ENCODE peak calls at places on chromosome 15, in four cellular contexts. F is esophagus muscularis mucosa, K is spleen, R is HCT116. A is an unnamed sample.

GRCh38 chr15:64703632-64703959 is 71.8 kb downstream of the RBPMS2 start:
- DNase-seq in F (no peak), K (peak), R (no peak), A (no peak)

GRCh38 chr15:65970937-65971740 is 101.8 kb downstream of the RAB11A start:
- DNase-seq in F (no peak), K (no peak), R (no peak), A (no peak)

GRCh38 chr15:41969851-41970431 is 2.4 kb downstream of the EHD4 start:
- DNase-seq in F (no peak), K (peak), R (no peak), A (peak)

GRCh38 chr15:70035719-70036077 is 62.0 kb downstream of the TLE3 start:
- DNase-seq in F (no peak), K (peak), R (no peak), A (peak)

GRCh38 chr15:95446854-95447253 is 883.6 kb upstream of the NR2F2 start:
- DNase-seq in F (no peak), K (no peak), R (no peak), A (no peak)

GRCh38 chr15:71153823-71154524 is 38.7 kb downstream of the THSD4 start:
- DNase-seq in F (peak), K (no peak), R (no peak), A (no peak)

GRCh38 chr15:37102315-37103021 is 2.1 kb upstream of the MEIS2 start:
- DNase-seq in F (no peak), K (peak), R (no peak), A (no peak)

GRCh38 chr15:97420116-97420515 is 540.4 kb upstream of the ARRDC4 start:
- DNase-seq in F (no peak), K (no peak), R (no peak), A (no peak)

GRCh38 chr15:77144492-77145070 is 73.7 kb upstream of the TSPAN3 start:
- DNase-seq in F (no peak), K (no peak), R (no peak), A (no peak)

GRCh38 chr15:89016549-89017041 is 71.7 kb upstream of the ABHD2 start:
- DNase-seq in F (no peak), K (no peak), R (peak), A (no peak)

GRCh38 chr15:25930931-25931330 is 67.8 kb upstream of the ATP10A start:
- DNase-seq in F (no peak), K (no peak), R (no peak), A (no peak)

GRCh38 chr15:98164573-98164972 is 204.1 kb downstream of the ARRDC4 start:
- DNase-seq in F (no peak), K (no peak), R (no peak), A (no peak)

GRCh38 chr15:49370782-49371181 is 52.3 kb upstream of the FGF7 start:
- DNase-seq in F (no peak), K (no peak), R (peak), A (no peak)

GRCh38 chr15:37921527-37922385 is 12.7 kb upstream of the TMCO5A start:
- DNase-seq in F (no peak), K (no peak), R (no peak), A (no peak)

GRCh38 chr15:95298729-95299128 is 1031.8 kb upstream of the NR2F2 start:
- DNase-seq in F (no peak), K (no peak), R (no peak), A (no peak)

GRCh38 chr15:101068961-101069734 is 150.0 kb downstream of the LRRK1 start:
- DNase-seq in F (no peak), K (peak), R (no peak), A (no peak)

GRCh38 chr15:85825118-85825517 is 30.4 kb upstream of the KLHL25 start:
- DNase-seq in F (no peak), K (no peak), R (no peak), A (peak)

GRCh38 chr15:96306321-96306720 is 24.2 kb upstream of the NR2F2 start:
- DNase-seq in F (no peak), K (no peak), R (no peak), A (no peak)

GRCh38 chr15:92869263-92869940 is 30.7 kb upstream of the CHD2 start:
- DNase-seq in F (no peak), K (no peak), R (no peak), A (no peak)
- H3K27ac ChIP-seq in F (peak), K (no peak), R (no peak), A (peak)

GRCh38 chr15:40357723-40358491 is at the start of gene DISP2:
- DNase-seq in F (peak), K (peak), R (peak), A (peak)
- TF ChIP-seq POLR2A in F (no peak), K (no peak), R (no peak), A (peak)

GRCh38 chr15:81856627-81857026 is 189.2 kb downstream of the MEX3B start:
- DNase-seq in F (peak), K (no peak), R (no peak), A (no peak)
- TF ChIP-seq POLR2AphosphoS5 in F (no peak), K (no peak), R (no peak), A (no peak)

DNA sequence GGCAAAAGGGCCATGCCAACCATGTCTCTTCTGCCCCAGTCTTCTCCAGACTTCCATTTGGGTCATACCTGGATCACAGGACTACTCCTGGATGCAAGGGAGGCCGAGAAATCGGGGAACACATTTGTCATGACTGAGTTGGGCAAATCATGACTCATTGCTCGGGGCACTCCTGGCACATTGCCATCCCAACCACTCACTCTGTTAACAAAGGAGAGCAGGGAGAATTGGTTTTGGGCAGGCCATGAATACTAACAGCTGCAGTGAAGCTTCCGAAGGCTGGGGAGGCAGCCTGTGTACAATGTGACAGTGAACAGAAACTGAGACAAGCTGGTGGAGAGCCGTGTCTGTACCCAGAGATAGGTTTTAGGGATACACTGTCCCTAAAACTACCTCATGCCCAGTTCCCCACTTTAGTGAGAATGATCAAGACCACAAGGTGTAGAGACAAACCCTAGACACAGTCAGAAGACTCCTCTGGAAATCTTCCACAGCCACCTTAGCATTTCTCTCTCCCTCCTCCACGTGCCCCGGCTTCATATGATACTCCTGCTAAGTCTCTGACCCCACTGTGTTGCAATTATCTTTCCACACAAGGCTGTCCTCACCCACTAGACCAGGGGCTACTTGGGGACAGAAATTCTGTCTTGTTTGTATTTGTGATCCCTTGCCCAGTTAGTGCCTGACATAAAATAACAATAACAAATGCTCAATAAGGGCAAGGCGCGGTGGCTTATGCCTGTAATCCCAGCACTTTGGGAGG is 10.5 kb upstream of the BUB1B start:
- DNase-seq in F (peak), K (no peak), R (peak), A (peak)
- H3K27ac ChIP-seq in F (no peak), K (no peak), R (no peak), A (no peak)

DNA sequence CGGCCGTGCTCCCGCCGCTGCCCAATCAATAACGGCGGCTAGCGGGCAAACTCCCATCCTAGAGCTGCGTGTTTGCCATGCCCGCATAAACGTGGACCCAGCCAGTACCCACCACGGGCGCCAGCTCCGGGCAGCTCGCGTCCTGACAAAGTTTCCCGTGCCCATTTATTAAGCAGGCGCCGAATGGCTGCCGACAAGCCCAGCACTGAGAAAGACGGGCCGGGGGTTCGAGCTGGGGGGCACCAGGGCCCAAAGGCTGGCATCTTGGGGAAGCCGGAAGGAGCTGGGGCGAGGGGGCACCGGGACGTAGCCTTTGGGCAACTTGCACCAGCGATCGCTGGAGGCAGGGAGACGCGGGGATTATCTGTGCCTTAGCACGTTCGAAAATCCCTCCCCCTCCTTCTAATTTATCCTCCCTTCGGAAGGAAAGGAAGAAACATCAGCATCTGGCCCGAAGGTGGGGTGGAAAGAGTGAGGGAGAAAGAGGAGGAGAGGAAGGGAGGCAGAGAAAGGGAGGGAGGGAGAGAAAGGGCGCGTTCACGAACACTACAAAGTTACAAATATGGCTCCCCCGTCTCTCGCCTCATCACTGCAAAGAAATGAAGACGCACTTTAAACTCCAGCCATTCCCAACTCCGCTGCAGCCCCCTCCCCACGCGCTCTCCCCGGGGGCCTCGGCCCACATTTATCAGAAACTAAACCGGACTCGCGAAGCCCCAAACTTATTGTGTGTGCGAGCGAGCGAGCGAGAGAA is 1.1 kb downstream of the ANP32A start:
- DNase-seq in F (no peak), K (peak), R (no peak), A (peak)
- TF ChIP-seq POLR2A in F (no peak), K (no peak), R (no peak), A (peak)

DNA sequence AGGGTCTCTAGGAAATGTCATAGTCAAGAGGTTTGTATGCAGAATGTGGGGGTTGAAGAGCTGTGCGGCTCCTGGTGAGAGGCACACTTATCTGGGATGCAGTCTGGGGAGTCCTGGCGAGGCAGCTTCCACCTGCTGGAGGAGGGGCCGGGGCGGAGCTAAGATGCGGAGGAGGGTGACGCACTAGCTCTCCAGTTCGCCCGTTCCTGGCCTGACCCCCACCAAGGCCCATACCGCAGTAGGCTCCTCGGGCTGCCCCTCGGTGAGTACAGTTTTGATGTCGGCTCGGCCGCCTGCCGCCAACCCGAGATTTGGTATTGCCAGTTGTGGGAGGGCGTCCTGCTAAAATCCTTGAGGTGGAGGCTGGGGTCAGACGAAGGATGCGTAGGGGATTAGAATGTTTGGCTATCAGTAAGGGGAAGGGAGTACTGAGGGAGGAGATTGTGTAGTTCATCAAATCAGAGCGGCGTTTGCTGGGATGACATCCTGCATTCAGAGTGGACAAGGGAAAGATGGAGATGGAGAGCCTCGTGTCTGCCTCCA is at the start of gene SCG5:
- DNase-seq in F (no peak), K (no peak), R (no peak), A (peak)
- TF ChIP-seq POLR2AphosphoS5 in F (no peak), K (peak), R (no peak), A (no peak)

GRCh38 chr15:84647726-84648125 is 6.4 kb downstream of the WDR73 start:
- DNase-seq in F (no peak), K (no peak), R (no peak), A (no peak)
- H3K27ac ChIP-seq in F (no peak), K (no peak), R (no peak), A (no peak)

GRCh38 chr15:34588046-34588674 is 4.7 kb upstream of the GOLGA8B start:
- DNase-seq in F (no peak), K (peak), R (peak), A (peak)
- TF ChIP-seq POLR2A in F (no peak), K (no peak), R (peak), A (no peak)

GRCh38 chr15:74490339-74490689 is 29.4 kb upstream of the UBL7 start:
- DNase-seq in F (no peak), K (no peak), R (no peak), A (no peak)

DNA sequence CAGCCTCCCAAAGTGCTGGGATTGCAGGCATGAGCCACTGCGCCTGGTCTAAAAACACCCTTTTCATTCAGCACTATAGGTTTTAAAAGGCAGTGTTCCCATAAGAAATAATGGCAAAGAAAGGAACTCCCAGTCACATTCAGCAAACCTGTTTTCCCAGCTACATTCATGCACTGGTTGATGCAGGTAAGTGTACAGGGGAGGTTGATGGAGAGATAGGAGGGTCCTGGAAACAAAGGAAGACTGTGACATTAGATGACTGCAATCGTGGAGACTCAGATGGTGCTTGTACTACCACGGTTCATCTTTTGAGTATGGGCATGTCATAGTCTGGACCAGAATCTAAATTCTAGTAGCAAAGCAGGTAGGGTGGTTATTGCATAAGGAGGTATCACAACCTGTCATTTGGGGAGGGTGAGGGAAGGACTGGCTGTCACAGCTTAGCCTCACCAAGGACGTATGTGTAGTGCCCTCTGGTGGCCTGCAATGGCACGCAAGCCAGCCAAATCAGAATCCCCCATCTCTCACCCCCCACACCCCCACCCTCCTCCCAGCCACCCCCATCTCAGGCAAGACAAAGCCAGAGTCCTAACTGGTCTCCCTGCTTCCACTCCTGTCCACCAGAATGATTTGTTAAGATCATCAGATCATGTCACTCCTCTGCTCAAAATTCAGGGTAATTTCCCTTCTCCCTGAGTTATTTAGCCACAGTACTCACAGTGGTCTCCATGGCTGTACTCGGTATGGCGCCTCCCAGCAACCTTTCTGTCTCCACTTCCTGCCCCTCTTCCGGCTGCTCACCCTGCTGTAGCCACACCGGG is 28.8 kb upstream of the UBL7 start:
- DNase-seq in F (no peak), K (peak), R (peak), A (peak)
- TF ChIP-seq POLR2AphosphoS5 in F (no peak), K (no peak), R (no peak), A (no peak)

A was measured in transverse colon.